ENCODE peak calls at places on chromosomes 7 and 10, in eight cellular contexts. One of them, this sample, is unnamed.

GRCh38 chr10:119772347-119772746 is 46.5 kb downstream of the INPP5F start:
- DNase-seq in GM13976: no peak
- DNase-seq in activated CD4-positive, alpha-beta T cell treated with anti-CD3 and anti-CD28 coated beads, Interleukin-2, amount 50 U/mL, for 48 hours: no peak
- DNase-seq in T-helper 2 cell: no peak
- DNase-seq in posterior cingulate gyrus: no peak
- DNase-seq in fibroblast of the aortic adventitia: no peak
- DNase-seq in NCI-H146: no peak
- DNase-seq in C1 segment of cervical spinal cord: no peak
- DNase-seq in this sample: no peak

GRCh38 chr7:4733936-4734528 is 41.4 kb upstream of the AP5Z1 start:
- DNase-seq in GM13976: no peak
- DNase-seq in activated CD4-positive, alpha-beta T cell treated with anti-CD3 and anti-CD28 coated beads, Interleukin-2, amount 50 U/mL, for 48 hours: no peak
- DNase-seq in T-helper 2 cell: no peak
- DNase-seq in posterior cingulate gyrus: no peak
- DNase-seq in fibroblast of the aortic adventitia: no peak
- DNase-seq in NCI-H146: no peak
- DNase-seq in C1 segment of cervical spinal cord: no peak
- DNase-seq in this sample: no peak

GRCh38 chr7:69403169-69403568 is 195.1 kb upstream of the AUTS2 start:
- DNase-seq in GM13976: peak; percentile 48
- DNase-seq in activated CD4-positive, alpha-beta T cell treated with anti-CD3 and anti-CD28 coated beads, Interleukin-2, amount 50 U/mL, for 48 hours: no peak
- DNase-seq in T-helper 2 cell: no peak
- DNase-seq in posterior cingulate gyrus: no peak
- DNase-seq in fibroblast of the aortic adventitia: no peak
- DNase-seq in NCI-H146: peak; percentile 12
- DNase-seq in C1 segment of cervical spinal cord: no peak
- DNase-seq in this sample: no peak

GRCh38 chr10:29584436-29584835 is 50.3 kb downstream of the SVIL start:
- DNase-seq in GM13976: no peak
- DNase-seq in activated CD4-positive, alpha-beta T cell treated with anti-CD3 and anti-CD28 coated beads, Interleukin-2, amount 50 U/mL, for 48 hours: no peak
- DNase-seq in T-helper 2 cell: no peak
- DNase-seq in posterior cingulate gyrus: no peak
- DNase-seq in fibroblast of the aortic adventitia: no peak
- DNase-seq in NCI-H146: no peak
- DNase-seq in C1 segment of cervical spinal cord: no peak
- DNase-seq in this sample: no peak

GRCh38 chr10:102342958-102343357 is 52.5 kb upstream of the NFKB2 start:
- DNase-seq in GM13976: no peak
- DNase-seq in activated CD4-positive, alpha-beta T cell treated with anti-CD3 and anti-CD28 coated beads, Interleukin-2, amount 50 U/mL, for 48 hours: no peak
- DNase-seq in T-helper 2 cell: no peak
- DNase-seq in posterior cingulate gyrus: no peak
- DNase-seq in fibroblast of the aortic adventitia: peak; percentile 79
- DNase-seq in NCI-H146: no peak
- DNase-seq in C1 segment of cervical spinal cord: no peak
- DNase-seq in this sample: peak; percentile 62

GRCh38 chr10:89421018-89421476 is 6.7 kb downstream of the IFIT5 start:
- DNase-seq in GM13976: no peak
- DNase-seq in activated CD4-positive, alpha-beta T cell treated with anti-CD3 and anti-CD28 coated beads, Interleukin-2, amount 50 U/mL, for 48 hours: no peak
- DNase-seq in T-helper 2 cell: no peak
- DNase-seq in posterior cingulate gyrus: no peak
- DNase-seq in fibroblast of the aortic adventitia: no peak
- DNase-seq in NCI-H146: no peak
- DNase-seq in C1 segment of cervical spinal cord: no peak
- DNase-seq in this sample: peak; percentile 30

GRCh38 chr7:96991850-96992623 is 13.3 kb upstream of the DLX6 start:
- DNase-seq in GM13976: no peak
- DNase-seq in activated CD4-positive, alpha-beta T cell treated with anti-CD3 and anti-CD28 coated beads, Interleukin-2, amount 50 U/mL, for 48 hours: no peak
- DNase-seq in T-helper 2 cell: no peak
- DNase-seq in posterior cingulate gyrus: no peak
- DNase-seq in fibroblast of the aortic adventitia: no peak
- DNase-seq in NCI-H146: no peak
- DNase-seq in C1 segment of cervical spinal cord: no peak
- DNase-seq in this sample: no peak

GRCh38 chr10:22228943-22229755 is 11.3 kb upstream of the EBLN1 start:
- DNase-seq in GM13976: peak; percentile 84
- DNase-seq in activated CD4-positive, alpha-beta T cell treated with anti-CD3 and anti-CD28 coated beads, Interleukin-2, amount 50 U/mL, for 48 hours: peak; percentile 91
- DNase-seq in T-helper 2 cell: peak; percentile 74
- DNase-seq in posterior cingulate gyrus: peak; percentile 81
- DNase-seq in fibroblast of the aortic adventitia: peak; percentile 96
- DNase-seq in NCI-H146: peak; percentile 94
- DNase-seq in C1 segment of cervical spinal cord: peak; percentile 87
- DNase-seq in this sample: peak; percentile 90

GRCh38 chr7:134892002-134892693 is 94.2 kb upstream of the AGBL3 start:
- DNase-seq in GM13976: no peak
- DNase-seq in activated CD4-positive, alpha-beta T cell treated with anti-CD3 and anti-CD28 coated beads, Interleukin-2, amount 50 U/mL, for 48 hours: no peak
- DNase-seq in T-helper 2 cell: no peak
- DNase-seq in posterior cingulate gyrus: no peak
- DNase-seq in fibroblast of the aortic adventitia: peak; percentile 93
- DNase-seq in NCI-H146: no peak
- DNase-seq in C1 segment of cervical spinal cord: no peak
- DNase-seq in this sample: no peak

GRCh38 chr7:27242580-27243339 is at the start of gene EVX1:
- DNase-seq in GM13976: no peak
- DNase-seq in activated CD4-positive, alpha-beta T cell treated with anti-CD3 and anti-CD28 coated beads, Interleukin-2, amount 50 U/mL, for 48 hours: peak; percentile 52
- DNase-seq in T-helper 2 cell: peak; percentile 26
- DNase-seq in posterior cingulate gyrus: no peak
- DNase-seq in fibroblast of the aortic adventitia: no peak
- DNase-seq in NCI-H146: peak; percentile 65
- DNase-seq in C1 segment of cervical spinal cord: no peak
- DNase-seq in this sample: no peak